ENCODE peak calls at places on chromosome 4, in seven cellular contexts. Y is K562, G is ovary, U is HepG2, C is tibial artery, E is A549, F is lower lobe of right lung. T is an unnamed sample. For H3K4me1, the result is how much of the 10 kb centered on the place peaks cover.

GRCh38 chr4:45063701-45064100 is 337.3 kb upstream of the GNPDA2 start:
- DNase-seq in Y (no peak), G (no peak), U (no peak), C (no peak), E (no peak), F (no peak), T (no peak)

GRCh38 chr4:159444668-159445067 is 341.8 kb downstream of the RAPGEF2 start:
- DNase-seq in Y (no peak), G (no peak), U (no peak), C (no peak), E (no peak), F (no peak), T (no peak)

GRCh38 chr4:108492816-108493595 is 127.4 kb upstream of the RPL34 start:
- DNase-seq in Y (peak), G (no peak), U (peak), C (no peak), E (no peak), F (no peak), T (no peak)

GRCh38 chr4:183729430-183730328 is 70.6 kb downstream of the TRAPPC11 start:
- DNase-seq in Y (no peak), G (no peak), U (peak), C (no peak), E (no peak), F (no peak), T (no peak)

GRCh38 chr4:113675731-113676707 is 85.5 kb downstream of the CAMK2D start:
- DNase-seq in Y (no peak), G (no peak), U (peak), C (no peak), E (no peak), F (no peak), T (no peak)

GRCh38 chr4:42350611-42351182 is 46.6 kb upstream of the SHISA3 start:
- DNase-seq in Y (no peak), G (no peak), U (no peak), C (no peak), E (no peak), F (no peak), T (no peak)

GRCh38 chr4:98283219-98284199 is 22.3 kb downstream of the RAP1GDS1 start:
- DNase-seq in Y (no peak), G (no peak), U (peak), C (no peak), E (no peak), F (no peak), T (no peak)

GRCh38 chr4:165986956-165987698 is 114.1 kb downstream of the TLL1 start:
- DNase-seq in Y (no peak), G (no peak), U (no peak), C (no peak), E (no peak), F (no peak), T (no peak)

GRCh38 chr4:86771141-86771540 is 78.0 kb downstream of the SLC10A6 start:
- DNase-seq in Y (no peak), G (no peak), U (no peak), C (no peak), E (no peak), F (no peak), T (no peak)

GRCh38 chr4:7621252-7621651 is 186.5 kb upstream of the PSAPL1 start:
- DNase-seq in Y (no peak), G (no peak), U (no peak), C (no peak), E (no peak), F (no peak), T (no peak)

GRCh38 chr4:122914292-122914904 is 8.0 kb downstream of the NUDT6 start:
- DNase-seq in Y (no peak), G (no peak), U (peak), C (no peak), E (no peak), F (no peak), T (no peak)

GRCh38 chr4:147984065-147984777 is 252.3 kb downstream of the ARHGAP10 start:
- DNase-seq in Y (peak), G (no peak), U (peak), C (no peak), E (peak), F (no peak), T (peak)

GRCh38 chr4:88690355-88690754 is 7.3 kb downstream of the NAP1L5 start:
- DNase-seq in Y (no peak), G (no peak), U (no peak), C (no peak), E (no peak), F (no peak), T (no peak)

GRCh38 chr4:156496797-156497196 is 474.8 kb downstream of the PDGFC start:
- DNase-seq in Y (no peak), G (no peak), U (no peak), C (no peak), E (no peak), F (no peak), T (no peak)

GRCh38 chr4:156493858-156494257 is 477.7 kb downstream of the PDGFC start:
- DNase-seq in Y (no peak), G (no peak), U (no peak), C (no peak), E (no peak), F (no peak), T (no peak)

GRCh38 chr4:156495109-156495508 is 476.5 kb downstream of the PDGFC start:
- DNase-seq in Y (no peak), G (no peak), U (no peak), C (no peak), E (no peak), F (no peak), T (no peak)

GRCh38 chr4:156495836-156496235 is 475.8 kb downstream of the PDGFC start:
- DNase-seq in Y (no peak), G (no peak), U (no peak), C (no peak), E (no peak), F (no peak), T (no peak)

GRCh38 chr4:156497486-156497885 is 474.1 kb downstream of the PDGFC start:
- DNase-seq in Y (no peak), G (no peak), U (no peak), C (no peak), E (no peak), F (no peak), T (no peak)
- H3K4me1 ChIP-seq in Y (under half), G (under half), U (under half), C (under half), E (under half), F (under half), T (under half)

GRCh38 chr4:106418444-106418843 is 49.9 kb upstream of the GIMD1 start:
- DNase-seq in Y (no peak), G (no peak), U (no peak), C (no peak), E (no peak), F (no peak), T (no peak)
- H3K4me1 ChIP-seq in Y (under half), G (under half), U (under half), C (under half), E (under half), F (under half), T (under half)

GRCh38 chr4:2852481-2852881 is 8.8 kb downstream of the ADD1 start:
- DNase-seq in Y (no peak), G (no peak), U (no peak), C (no peak), E (no peak), F (peak), T (peak)

GRCh38 chr4:2847297-2847871 is 3.7 kb downstream of the ADD1 start:
- DNase-seq in Y (no peak), G (no peak), U (no peak), C (no peak), E (no peak), F (no peak), T (no peak)

GRCh38 chr4:2848449-2848848 is 4.8 kb downstream of the ADD1 start:
- DNase-seq in Y (no peak), G (no peak), U (peak), C (no peak), E (no peak), F (no peak), T (no peak)

GRCh38 chr4:2849267-2850140 is 5.9 kb downstream of the ADD1 start:
- DNase-seq in Y (no peak), G (no peak), U (no peak), C (no peak), E (no peak), F (no peak), T (no peak)

DNA sequence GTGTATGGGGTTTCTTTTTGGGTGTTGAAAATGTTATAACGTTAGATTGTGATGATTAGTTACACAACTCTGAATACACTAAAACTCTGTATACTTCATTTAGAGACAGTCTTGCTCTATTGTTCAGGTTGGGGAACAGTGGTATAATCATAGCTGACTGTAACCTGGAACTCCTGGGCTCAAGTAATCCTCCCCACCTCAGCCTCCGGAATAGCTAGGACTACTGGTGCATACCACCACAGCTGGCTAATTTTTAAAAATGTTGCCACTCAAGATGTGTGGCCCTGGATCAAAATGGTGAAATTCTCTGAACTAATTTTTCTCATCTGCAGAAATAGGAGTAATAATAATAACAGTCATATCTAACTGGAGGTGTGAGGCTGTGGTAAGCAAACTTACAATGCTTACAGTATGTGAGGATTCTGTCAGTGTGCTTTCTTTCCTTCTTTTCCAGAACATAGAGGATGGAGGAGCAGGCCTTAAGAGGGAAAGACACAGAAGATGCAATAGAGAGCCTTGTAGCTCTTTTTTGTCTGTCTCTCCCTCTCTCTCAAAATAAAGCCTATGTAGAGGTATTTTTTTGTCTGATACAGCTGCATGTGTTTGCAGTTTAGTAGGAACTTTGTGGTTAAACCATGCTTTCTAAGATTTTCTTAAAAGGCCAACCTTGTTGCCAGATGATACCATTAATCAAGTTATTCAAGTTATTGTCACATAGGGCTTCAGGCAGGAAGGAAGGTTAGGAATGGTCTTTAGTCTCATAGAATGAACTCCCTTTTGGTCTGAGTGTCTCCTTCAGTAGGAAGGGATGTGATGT is 7.5 kb downstream of the ADD1 start:
- DNase-seq in Y (no peak), G (no peak), U (no peak), C (no peak), E (no peak), F (no peak), T (no peak)
- H3K4me1 ChIP-seq in Y (under half), G (under half), U (half or more), C (half or more), E (under half), F (half or more), T (under half)

GRCh38 chr4:176788971-176789370 is 3.8 kb downstream of the VEGFC start:
- DNase-seq in Y (no peak), G (no peak), U (no peak), C (no peak), E (no peak), F (no peak), T (no peak)
- H3K4me1 ChIP-seq in Y (under half), G (under half), U (under half), C (under half), E (under half), F (under half), T (under half)

GRCh38 chr4:186934841-186935443 is 211.3 kb upstream of the FAT1 start:
- DNase-seq in Y (no peak), G (no peak), U (no peak), C (no peak), E (no peak), F (no peak), T (no peak)

GRCh38 chr4:186931519-186931918 is 207.9 kb upstream of the FAT1 start:
- DNase-seq in Y (no peak), G (no peak), U (no peak), C (no peak), E (no peak), F (no peak), T (no peak)

GRCh38 chr4:186934255-186934654 is 210.6 kb upstream of the FAT1 start:
- DNase-seq in Y (no peak), G (no peak), U (no peak), C (no peak), E (no peak), F (no peak), T (no peak)

GRCh38 chr4:186932196-186932595 is 208.5 kb upstream of the FAT1 start:
- DNase-seq in Y (no peak), G (no peak), U (peak), C (no peak), E (no peak), F (no peak), T (no peak)

GRCh38 chr4:186932631-186933150 is 209.0 kb upstream of the FAT1 start:
- DNase-seq in Y (no peak), G (no peak), U (peak), C (no peak), E (no peak), F (no peak), T (no peak)
- H3K4me1 ChIP-seq in Y (under half), G (under half), U (half or more), C (under half), E (under half), F (under half), T (under half)

GRCh38 chr4:41179086-41179374 is 35.3 kb downstream of the APBB2 start:
- DNase-seq in Y (no peak), G (no peak), U (no peak), C (no peak), E (no peak), F (no peak), T (no peak)
- H3K4me1 ChIP-seq in Y (under half), G (under half), U (half or more), C (half or more), E (under half), F (under half), T (under half)

T was measured in right cardiac atrium.